ENCODE peak calls at places on chromosomes 13 and 19, in eight cellular contexts. I is esophagus muscularis mucosa, C is epithelial cell of prostate, P is small intestine, R is heart left ventricle, Y is A673, H is aorta, V is tibial nerve. A is an unnamed sample.
A peak's percentile ranks its signal among the peaks of the same experiment; 100 is the strongest.

GRCh38 chr19:43229315-43229714 is 23.9 kb upstream of the PSG4 start:
- DNase-seq in V (no peak), C (no peak), Y (no peak), H (no peak), I (no peak), P (no peak), R (no peak), A (no peak)

GRCh38 chr13:76991432-76991795 is 467 bp upstream of the CLN5 start:
- DNase-seq in Y (no peak), H (peak; percentile 62), I (no peak), R (no peak), P (peak; percentile 68), V (no peak), C (no peak), A (no peak)

GRCh38 chr13:101116826-101117225 is 299.5 kb downstream of the NALCN start:
- DNase-seq in P (no peak), C (no peak), Y (peak; percentile 77), I (no peak), R (no peak), H (no peak), V (no peak), A (no peak)

GRCh38 chr13:28626266-28626665 is 32.7 kb upstream of the POMP start:
- DNase-seq in Y (peak; percentile 70), V (no peak), H (no peak), R (no peak), P (no peak), I (no peak), C (no peak), A (no peak)

GRCh38 chr19:2047449-2048103 is 3.5 kb downstream of the MKNK2 start:
- DNase-seq in R (peak; percentile 84), V (no peak), Y (no peak), I (no peak), C (no peak), P (peak; percentile 81), H (peak; percentile 77), A (peak; percentile 89)

GRCh38 chr19:20359933-20360720 is 193.1 kb downstream of the ZNF486 start:
- DNase-seq in V (no peak), R (no peak), C (no peak), P (no peak), H (no peak), I (no peak), Y (no peak), A (no peak)

GRCh38 chr13:102620512-102620911 is 23.7 kb downstream of the TPP2 start:
- DNase-seq in H (no peak), R (no peak), V (no peak), I (no peak), C (no peak), P (no peak), Y (no peak), A (no peak)

GRCh38 chr19:34744896-34745690 is 11.1 kb downstream of the ZNF181 start:
- DNase-seq in V (no peak), I (no peak), C (no peak), Y (no peak), R (no peak), H (no peak), P (no peak), A (no peak)

GRCh38 chr19:49116544-49116943 is 2.4 kb downstream of the LIN7B start:
- DNase-seq in Y (peak; percentile 36), V (peak; percentile 38), I (no peak), C (no peak), H (peak; percentile 67), R (no peak), P (no peak), A (no peak)

GRCh38 chr19:53772943-53773342 is 51.2 kb downstream of the NLRP12 start:
- DNase-seq in Y (peak; percentile 69), I (no peak), P (peak; percentile 39), C (no peak), R (no peak), V (peak; percentile 36), H (no peak), A (no peak)

GRCh38 chr19:42199440-42200115 is 17.9 kb downstream of the DEDD2 start:
- DNase-seq in C (no peak), H (peak; percentile 73), Y (no peak), V (no peak), P (peak; percentile 32), R (peak; percentile 79), I (no peak), A (peak; percentile 77)

GRCh38 chr19:33125929-33126388 is 6.0 kb upstream of the WDR88 start:
- DNase-seq in R (no peak), C (no peak), I (no peak), V (no peak), H (no peak), P (peak; percentile 61), Y (peak; percentile 75), A (peak; percentile 64)

GRCh38 chr13:98322091-98322718 is 145.1 kb upstream of the RNF113B start:
- DNase-seq in H (no peak), P (no peak), I (no peak), Y (no peak), R (no peak), V (no peak), C (no peak), A (no peak)

GRCh38 chr19:6393074-6393981 is at the start of gene GTF2F1:
- DNase-seq in I (peak; percentile 98), P (peak; percentile 92), C (peak; percentile 36), Y (peak; percentile 99), R (peak; percentile 98), H (peak; percentile 97), V (peak; percentile 85), A (peak; percentile 96)

GRCh38 chr19:6680141-6680540 is 10.2 kb upstream of the TNFSF14 start:
- DNase-seq in Y (no peak), C (peak; percentile 60), V (no peak), I (no peak), R (no peak), H (no peak), P (no peak), A (no peak)

GRCh38 chr19:16917401-16917800 is 28.6 kb downstream of the F2RL3 start:
- DNase-seq in I (no peak), V (no peak), P (no peak), R (no peak), H (no peak), C (no peak), Y (no peak), A (peak; percentile 41)

GRCh38 chr19:54137913-54138776 is 583 bp downstream of the CNOT3 start:
- DNase-seq in R (no peak), I (no peak), C (no peak), V (no peak), P (no peak), H (no peak), Y (no peak), A (peak; percentile 74)

GRCh38 chr19:19356901-19357566 is 36.4 kb downstream of the MAU2 start:
- DNase-seq in C (no peak), H (no peak), Y (no peak), I (no peak), V (no peak), R (no peak), P (no peak), A (no peak)

GRCh38 chr13:104796581-104796980 is 1730.4 kb upstream of the SLC10A2 start:
- DNase-seq in C (no peak), R (no peak), H (no peak), P (no peak), V (no peak), Y (no peak), I (no peak), A (no peak)

GRCh38 chr13:30345426-30346100 is 38.2 kb upstream of the KATNAL1 start:
- DNase-seq in C (no peak), P (no peak), V (no peak), I (no peak), H (no peak), Y (no peak), R (no peak), A (no peak)

GRCh38 chr13:36030670-36031331 is 100.4 kb downstream of the DCLK1 start:
- DNase-seq in P (no peak), C (peak; percentile 44), I (no peak), H (no peak), Y (peak; percentile 93), V (no peak), R (no peak), A (no peak)

GRCh38 chr13:40064723-40065122 is 409.3 kb downstream of the COG6 start:
- DNase-seq in C (no peak), Y (peak; percentile 97), I (no peak), R (no peak), H (peak; percentile 61), P (no peak), V (no peak), A (no peak)

GRCh38 chr13:50094615-50095293 is 79.5 kb downstream of the KCNRG start:
- DNase-seq in C (peak; percentile 16), R (no peak), H (no peak), P (no peak), I (no peak), V (no peak), Y (no peak), A (no peak)

GRCh38 chr13:50085063-50085462 is 69.8 kb downstream of the KCNRG start:
- DNase-seq in R (no peak), I (no peak), C (no peak), Y (peak; percentile 73), H (no peak), V (no peak), P (peak; percentile 30), A (no peak)

GRCh38 chr13:50089633-50090032 is 74.4 kb downstream of the KCNRG start:
- DNase-seq in R (no peak), C (no peak), Y (no peak), V (no peak), I (no peak), P (no peak), H (no peak), A (no peak)

GRCh38 chr13:50090211-50090610 is 75.0 kb downstream of the KCNRG start:
- DNase-seq in Y (no peak), V (no peak), I (no peak), H (no peak), R (no peak), P (no peak), C (no peak), A (no peak)
- H3K27ac ChIP-seq in Y (no peak overlapping the region), V (no peak overlapping the region), I (no peak overlapping the region), H (no peak overlapping the region), R (no peak overlapping the region), P (no peak overlapping the region), C (no peak overlapping the region), A (no peak overlapping the region)

GRCh38 chr13:106533101-106533939 is 2.1 kb downstream of the EFNB2 start:
- DNase-seq in C (no peak), I (no peak), V (peak; percentile 72), H (peak; percentile 91), R (peak; percentile 88), Y (peak; percentile 13), P (peak; percentile 79), A (peak; percentile 93)
- H3K27ac ChIP-seq in C (peak overlapping the region; percentile 83), I (peak overlapping the region; percentile 90), V (peak overlapping the region; percentile 94), H (peak overlapping the region; percentile 84), R (peak overlapping the region; percentile 85), Y (no peak overlapping the region), P (peak overlapping the region; percentile 79), A (peak overlapping the region; percentile 85)

DNA sequence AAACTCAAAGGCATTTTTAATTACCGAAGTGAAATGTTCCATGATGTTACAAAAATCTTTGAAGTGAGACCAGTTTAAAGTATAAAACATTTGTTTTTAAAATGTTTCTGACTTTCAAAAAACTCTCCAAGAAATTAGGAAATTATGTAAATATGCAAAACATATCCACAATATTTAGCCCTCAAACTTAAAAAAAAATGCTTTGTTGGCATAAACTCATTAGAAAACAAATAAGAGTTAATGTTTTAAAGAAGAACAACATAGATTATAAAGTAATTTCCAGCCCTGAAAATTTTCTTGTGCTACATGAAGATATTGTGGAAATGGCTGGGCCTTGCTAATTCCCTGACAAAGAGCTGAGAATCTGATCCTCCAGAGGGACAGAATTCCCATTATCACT is 199.7 kb upstream of the STARD13 start:
- DNase-seq in H (no peak), Y (no peak), C (no peak), R (no peak), I (no peak), V (no peak), P (no peak), A (no peak)
- H3K27ac ChIP-seq in H (no peak overlapping the region), Y (no peak overlapping the region), C (no peak overlapping the region), R (no peak overlapping the region), I (no peak overlapping the region), V (no peak overlapping the region), P (no peak overlapping the region), A (no peak overlapping the region)

GRCh38 chr19:46442808-46443450 is 14.2 kb upstream of the PNMA8C start:
- DNase-seq in P (no peak), C (no peak), H (no peak), I (no peak), Y (peak; percentile 62), V (no peak), R (no peak), A (peak; percentile 40)
- H3K27ac ChIP-seq in P (no peak overlapping the region), C (no peak overlapping the region), H (peak overlapping the region; percentile 71), I (no peak overlapping the region), Y (no peak overlapping the region), V (no peak overlapping the region), R (no peak overlapping the region), A (no peak overlapping the region)